ENCODE peak calls at places on chromosomes 16 and 17, in five cellular contexts. E is activated T-cell treated with anti-CD3 and anti-CD28 coated beads for 1 hour; O is foreskin keratinocyte; K is nephron progenitor cell; S is activated naive CD4-positive, alpha-beta T cell. C is an unnamed sample.

GRCh38 chr17:75125984-75126383 is 5.6 kb downstream of the NT5C start:
- DNase-seq in E (no peak), O (no peak), K (no peak), S (no peak), C (no peak)

GRCh38 chr17:57561072-57561861 is 183.8 kb downstream of the CCDC182 start:
- DNase-seq in E (no peak), O (no peak), K (no peak), S (no peak), C (no peak)

GRCh38 chr17:4513113-4514032 is 14.7 kb downstream of the SPNS2 start:
- DNase-seq in E (no peak), O (no peak), K (no peak), S (no peak), C (no peak)

GRCh38 chr16:68718596-68718995 is 18.5 kb upstream of the CDH1 start:
- DNase-seq in E (no peak), O (no peak), K (no peak), S (no peak), C (no peak)

GRCh38 chr16:87543436-87544191 is 50.8 kb upstream of the ZCCHC14 start:
- DNase-seq in E (no peak), O (no peak), K (no peak), S (no peak), C (no peak)

GRCh38 chr17:82072827-82073226 is 7.2 kb upstream of the DUS1L start:
- DNase-seq in E (no peak), O (no peak), K (no peak), S (no peak), C (no peak)

GRCh38 chr17:19897108-19897854 is 29.5 kb upstream of the ULK2 start:
- DNase-seq in E (no peak), O (no peak), K (no peak), S (no peak), C (no peak)

GRCh38 chr17:49557204-49558024 is 18.3 kb upstream of the NXPH3 start:
- DNase-seq in E (no peak), O (no peak), K (peak; percentile 55), S (no peak), C (no peak)